ENCODE peak calls at places on chromosomes 6 and 20, in nine cellular contexts. U, E, L, Y, O, D, G, I and H are unnamed samples. For H3K4me1, the result is how much of the 10 kb centered on the place peaks cover.

GRCh38 chr20:3432844-3433243 is 25.4 kb upstream of the DNAAF9 start:
- DNase-seq in U (no peak), E (no peak), L (no peak), Y (no peak), O (no peak), D (no peak), G (no peak), I (no peak), H (no peak)

GRCh38 chr6:157644043-157644810 is 178.8 kb upstream of the SNX9 start:
- DNase-seq in U (no peak), E (no peak), L (no peak), Y (no peak), O (no peak), D (no peak), G (no peak), I (no peak), H (peak)

GRCh38 chr20:13111249-13111911 is 102.6 kb downstream of the SPTLC3 start:
- DNase-seq in U (no peak), E (no peak), L (no peak), Y (no peak), O (no peak), D (no peak), G (no peak), I (no peak), H (no peak)

GRCh38 chr6:76876922-76877553 is 586.3 kb downstream of the HTR1B start:
- DNase-seq in U (peak), E (peak), L (peak), Y (no peak), O (no peak), D (no peak), G (peak), I (no peak), H (peak)

GRCh38 chr6:124226396-124226795 is 422.7 kb downstream of the NKAIN2 start:
- DNase-seq in U (no peak), E (no peak), L (no peak), Y (no peak), O (no peak), D (no peak), G (no peak), I (no peak), H (no peak)

GRCh38 chr6:73798592-73798991 is 102.6 kb downstream of the CD109 start:
- DNase-seq in U (peak), E (peak), L (peak), Y (peak), O (no peak), D (peak), G (no peak), I (peak), H (no peak)

GRCh38 chr6:16803294-16804006 is 42.2 kb upstream of the ATXN1 start:
- DNase-seq in U (peak), E (peak), L (peak), Y (no peak), O (peak), D (peak), G (peak), I (no peak), H (peak)

GRCh38 chr6:90559931-90560330 is 26.9 kb downstream of the MAP3K7 start:
- DNase-seq in U (no peak), E (no peak), L (no peak), Y (no peak), O (no peak), D (no peak), G (no peak), I (no peak), H (no peak)

GRCh38 chr6:142740449-142740848 is 204.5 kb downstream of the HIVEP2 start:
- DNase-seq in U (no peak), E (no peak), L (no peak), Y (no peak), O (no peak), D (no peak), G (no peak), I (no peak), H (no peak)

GRCh38 chr6:17928514-17929430 is 58.7 kb downstream of the KIF13A start:
- DNase-seq in U (no peak), E (peak), L (no peak), Y (no peak), O (no peak), D (no peak), G (no peak), I (no peak), H (no peak)

GRCh38 chr6:74333406-74333805 is 637.4 kb downstream of the CD109 start:
- DNase-seq in U (no peak), E (peak), L (no peak), Y (no peak), O (no peak), D (no peak), G (no peak), I (no peak), H (no peak)

GRCh38 chr6:44738652-44739141 is 351.2 kb downstream of the CDC5L start:
- DNase-seq in U (peak), E (peak), L (no peak), Y (no peak), O (no peak), D (no peak), G (no peak), I (no peak), H (no peak)

GRCh38 chr6:110491299-110491643 is 14.9 kb upstream of the SLC22A16 start:
- DNase-seq in U (no peak), E (no peak), L (no peak), Y (no peak), O (no peak), D (no peak), G (no peak), I (no peak), H (no peak)

GRCh38 chr6:116215414-116215813 is 38.5 kb downstream of the TSPYL4 start:
- DNase-seq in U (no peak), E (peak), L (no peak), Y (no peak), O (no peak), D (no peak), G (no peak), I (no peak), H (no peak)

GRCh38 chr6:152394303-152394702 is 242.9 kb downstream of the SYNE1 start:
- DNase-seq in U (no peak), E (no peak), L (no peak), Y (no peak), O (no peak), D (no peak), G (no peak), I (no peak), H (no peak)

GRCh38 chr6:69146385-69146784 is 511.3 kb downstream of the ADGRB3 start:
- DNase-seq in U (no peak), E (no peak), L (no peak), Y (no peak), O (no peak), D (no peak), G (no peak), I (no peak), H (no peak)

GRCh38 chr20:33373735-33374605 is 27.3 kb downstream of the CDK5RAP1 start:
- DNase-seq in U (no peak), E (peak), L (no peak), Y (no peak), O (no peak), D (no peak), G (no peak), I (no peak), H (no peak)

GRCh38 chr6:163165922-163166321 is 248.6 kb upstream of the QKI start:
- DNase-seq in U (no peak), E (no peak), L (no peak), Y (no peak), O (no peak), D (no peak), G (no peak), I (no peak), H (no peak)

GRCh38 chr6:31971279-31971992 is 502 bp downstream of the DXO start:
- DNase-seq in U (no peak), E (no peak), L (no peak), Y (no peak), O (peak), D (no peak), G (peak), I (no peak), H (peak)

GRCh38 chr6:68728124-68728523 is 93.0 kb downstream of the ADGRB3 start:
- DNase-seq in U (no peak), E (no peak), L (no peak), Y (no peak), O (no peak), D (no peak), G (no peak), I (no peak), H (no peak)

GRCh38 chr6:28775405-28776129 is 148.2 kb downstream of the TRIM27 start:
- DNase-seq in U (no peak), E (no peak), L (no peak), Y (no peak), O (no peak), D (no peak), G (no peak), I (no peak), H (no peak)

GRCh38 chr20:25361287-25361683 is 29.4 kb downstream of the ABHD12 start:
- DNase-seq in U (no peak), E (peak), L (no peak), Y (no peak), O (no peak), D (no peak), G (no peak), I (no peak), H (no peak)

GRCh38 chr20:44970243-44970757 is 4.0 kb downstream of the STK4 start:
- DNase-seq in U (no peak), E (peak), L (no peak), Y (no peak), O (no peak), D (no peak), G (no peak), I (no peak), H (no peak)

GRCh38 chr6:143575840-143576498 is 64.4 kb upstream of the FUCA2 start:
- DNase-seq in U (no peak), E (no peak), L (no peak), Y (no peak), O (no peak), D (no peak), G (no peak), I (no peak), H (no peak)

GRCh38 chr6:35417979-35418661 is 34.0 kb upstream of the FANCE start:
- DNase-seq in U (no peak), E (no peak), L (peak), Y (no peak), O (no peak), D (no peak), G (no peak), I (no peak), H (no peak)

DNA sequence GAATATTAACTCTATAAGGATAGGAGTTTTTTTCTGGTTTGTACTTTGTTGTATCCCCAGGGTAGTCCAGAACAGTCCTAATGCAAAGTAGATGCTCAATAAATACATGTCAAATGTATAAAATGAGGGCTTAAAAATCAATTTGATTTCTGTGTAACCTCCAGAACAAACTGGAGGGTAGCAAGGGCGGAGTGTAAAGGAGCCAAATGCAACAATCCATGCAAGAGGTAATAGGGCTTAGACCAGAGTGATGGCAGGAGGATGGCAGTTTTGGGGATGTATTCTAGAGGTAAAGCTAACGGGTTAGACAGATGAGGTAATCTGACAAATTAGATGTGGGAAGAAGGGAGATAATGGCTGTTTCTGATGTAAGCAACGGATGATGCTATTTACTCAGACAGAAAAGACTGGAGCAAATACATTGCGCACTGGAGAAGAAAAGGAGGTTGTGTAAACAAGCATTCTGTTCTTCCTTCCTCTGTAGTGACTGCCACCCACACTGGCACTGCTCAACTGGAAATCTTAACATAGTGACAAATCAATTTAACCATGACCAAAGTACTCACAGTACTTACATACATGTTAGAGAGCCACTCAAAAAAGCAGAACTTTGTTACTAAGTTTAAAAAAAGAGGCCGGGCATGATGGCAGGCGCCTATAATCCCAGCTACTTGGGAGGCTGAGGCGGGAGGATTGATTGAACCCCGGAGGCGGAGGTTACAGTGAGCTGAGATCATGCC is 2.0 kb downstream of the ZNF318 start:
- DNase-seq in U (no peak), E (peak), L (no peak), Y (no peak), O (no peak), D (no peak), G (no peak), I (no peak), H (peak)
- H3K4me3 ChIP-seq in U (peak), E (no peak), L (no peak), Y (no peak), O (peak), D (no peak), G (no peak), I (no peak), H (no peak)

GRCh38 chr6:12048609-12049008 is 36.5 kb downstream of the HIVEP1 start:
- DNase-seq in U (no peak), E (no peak), L (no peak), Y (no peak), O (no peak), D (no peak), G (no peak), I (no peak), H (no peak)
- H3K4me1 ChIP-seq in U (under half), E (under half), L (under half), Y (under half), O (under half), D (under half), G (under half), I (under half), H (under half)

GRCh38 chr20:12093062-12093796 is 175.5 kb downstream of the BTBD3 start:
- DNase-seq in U (no peak), E (no peak), L (no peak), Y (no peak), O (no peak), D (no peak), G (no peak), I (no peak), H (no peak)
- TF ChIP-seq POLR2A in U (no peak), E (no peak), L (no peak), Y (no peak), O (no peak), D (no peak), G (no peak), I (no peak), H (no peak)

DNA sequence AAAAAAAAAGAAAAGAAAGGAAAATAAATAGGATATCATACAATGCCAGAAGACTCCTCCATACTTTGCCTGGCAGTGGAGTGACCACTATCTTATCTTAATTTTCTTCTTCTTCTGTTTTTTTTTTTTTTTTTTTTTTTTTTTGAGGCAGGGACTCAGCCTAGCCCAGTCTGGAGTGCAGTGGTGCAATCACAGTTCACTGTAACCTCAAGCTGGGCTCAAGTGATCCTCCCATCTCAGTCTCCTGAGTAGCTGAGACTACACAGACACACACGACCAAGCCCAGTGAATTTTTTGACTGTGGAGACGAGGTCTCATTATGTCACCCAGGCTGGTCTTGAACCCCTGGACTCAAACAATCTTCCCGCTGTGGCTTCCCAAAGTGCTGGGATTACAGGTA is 17.1 kb upstream of the MMP9 start:
- DNase-seq in U (no peak), E (no peak), L (no peak), Y (no peak), O (no peak), D (no peak), G (no peak), I (no peak), H (no peak)
- H3K4me3 ChIP-seq in U (no peak), E (no peak), L (no peak), Y (no peak), O (no peak), D (no peak), G (no peak), I (no peak), H (no peak)

DNA sequence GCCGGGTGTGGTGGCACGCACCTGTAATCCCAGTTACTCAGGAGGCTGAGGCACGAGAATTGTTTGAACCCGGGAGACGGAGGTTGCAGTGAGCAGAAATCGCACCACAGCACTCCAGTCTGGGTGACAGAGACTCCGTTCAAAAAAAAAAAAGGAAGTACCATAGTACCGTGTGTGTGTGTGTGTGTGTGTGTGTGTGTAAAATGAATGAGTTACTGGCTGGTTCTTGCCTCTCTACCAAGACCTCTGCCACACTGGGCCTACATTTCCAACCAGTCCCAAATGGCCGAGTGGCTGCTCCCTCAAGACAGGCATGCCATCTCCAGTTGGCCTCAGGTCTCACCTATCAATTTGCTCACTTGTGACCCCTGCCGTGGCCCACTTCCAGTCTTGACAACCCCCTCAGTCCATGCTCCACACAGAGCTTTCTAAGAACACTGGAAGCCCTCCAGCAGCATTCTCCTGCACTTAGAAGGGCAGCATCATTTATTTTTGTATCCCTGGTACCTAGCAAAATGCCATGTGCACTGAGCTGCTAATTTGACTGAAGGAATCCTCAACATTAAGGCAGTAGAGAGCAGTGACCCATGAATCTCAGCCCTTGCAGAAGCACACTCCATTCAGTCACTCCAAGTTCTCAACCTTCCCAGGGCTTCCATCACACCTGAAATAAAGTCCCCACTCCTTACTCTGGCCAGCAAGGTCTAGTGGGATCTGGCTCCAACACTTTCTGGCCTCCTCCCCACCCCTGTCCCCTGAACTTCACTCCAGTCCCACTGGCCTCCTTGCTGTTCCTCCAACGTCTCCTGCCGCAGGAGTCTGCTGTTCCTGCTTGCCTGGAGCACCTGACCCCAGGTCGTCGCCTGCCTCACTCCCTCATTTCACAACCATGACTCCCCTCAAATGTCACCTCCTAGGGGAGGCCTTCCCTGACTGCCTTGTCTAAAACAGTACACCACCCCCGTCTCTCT is 29.9 kb downstream of the COX4I2 start:
- DNase-seq in U (no peak), E (no peak), L (no peak), Y (no peak), O (no peak), D (peak), G (no peak), I (no peak), H (peak)
- H3K4me1 ChIP-seq in U (half or more), E (under half), L (half or more), Y (half or more), O (under half), D (half or more), G (under half), I (half or more), H (half or more)

GRCh38 chr6:15020114-15020770 is 225.6 kb upstream of the JARID2 start:
- DNase-seq in U (no peak), E (no peak), L (no peak), Y (no peak), O (no peak), D (no peak), G (no peak), I (no peak), H (no peak)
- TF ChIP-seq POLR2A in U (no peak), E (no peak), L (no peak), Y (no peak), O (no peak), D (no peak), G (no peak), I (no peak), H (no peak)

GRCh38 chr6:136762022-136762975 is 30.0 kb downstream of the MAP3K5 start:
- DNase-seq in U (no peak), E (no peak), L (no peak), Y (no peak), O (no peak), D (no peak), G (no peak), I (no peak), H (no peak)
- H3K4me3 ChIP-seq in U (no peak), E (no peak), L (no peak), Y (no peak), O (no peak), D (peak), G (no peak), I (no peak), H (no peak)